ENCODE peak calls at places on chromosomes 2 and 18, in four cellular contexts. T, W, K and L are unnamed samples.

GRCh38 chr2:182821172-182821571 is 45.3 kb downstream of the FRZB start:
- DNase-seq in T (peak; percentile 9), W (no peak), K (no peak), L (no peak)

GRCh38 chr2:237201461-237202287 is 116.0 kb downstream of the COPS8 start:
- DNase-seq in W (no peak), T (peak; percentile 98), K (no peak), L (peak; percentile 25)

GRCh38 chr2:19141234-19142004 is 217.0 kb downstream of the OSR1 start:
- DNase-seq in K (no peak), T (peak; percentile 18), W (no peak), L (no peak)

GRCh38 chr2:53989210-53989862 is 18.5 kb upstream of the PSME4 start:
- DNase-seq in T (no peak), K (no peak), W (no peak), L (no peak)

GRCh38 chr2:240929364-240930095 is 23.4 kb downstream of the CROCC2 start:
- DNase-seq in T (no peak), K (no peak), W (no peak), L (peak; percentile 15)

GRCh38 chr2:170013802-170014551 is 164.0 kb upstream of the MYO3B start:
- DNase-seq in W (no peak), T (no peak), K (peak; percentile 66), L (no peak)

GRCh38 chr2:170820647-170821630 is 4.3 kb downstream of the GAD1 start:
- DNase-seq in W (no peak), T (no peak), K (no peak), L (no peak)

GRCh38 chr2:43219383-43220228 is 6.8 kb downstream of the ZFP36L2 start:
- DNase-seq in W (peak; percentile 93), T (peak; percentile 87), K (peak; percentile 53), L (peak; percentile 92)

GRCh38 chr18:34222025-34222395 is 2.7 kb downstream of the NOL4 start:
- DNase-seq in T (peak; percentile 1), W (peak; percentile 14), K (peak; percentile 26), L (no peak)